ENCODE peak calls at places on chromosome 14, in six cellular contexts. B is neuronal stem cell, Q is H1, S is mesenchymal stem cell, A is trophoblast cell, O is IMR-90. I is an unnamed sample.
A peak's percentile ranks its signal among the peaks of the same experiment; 100 is the strongest.

GRCh38 chr14:71321556-71322315 is 414.5 kb downstream of the PCNX1 start:
- DNase-seq in B (peak; percentile 44), Q (no peak), S (peak; percentile 54), A (peak; percentile 72), O (peak; percentile 63), I (peak; percentile 39)

GRCh38 chr14:64979336-64980074 is 7.2 kb upstream of the FNTB start:
- DNase-seq in B (no peak), Q (no peak), S (no peak), A (no peak), O (peak; percentile 77), I (no peak)

GRCh38 chr14:39467889-39468524 is 35.8 kb upstream of the FBXO33 start:
- DNase-seq in B (no peak), Q (peak; percentile 66), S (peak; percentile 35), A (no peak), O (peak; percentile 43), I (peak; percentile 70)

GRCh38 chr14:100417466-100417865 is 94.3 kb downstream of the SLC25A47 start:
- DNase-seq in B (peak; percentile 67), Q (peak; percentile 78), S (peak; percentile 95), A (peak; percentile 46), O (peak; percentile 97), I (peak; percentile 89)

GRCh38 chr14:56482306-56482705 is 97.3 kb upstream of the TMEM260 start:
- DNase-seq in B (no peak), Q (peak; percentile 64), S (peak; percentile 7), A (no peak), O (peak; percentile 9), I (peak; percentile 79)

GRCh38 chr14:81127785-81128184 is 93.0 kb downstream of the GTF2A1 start:
- DNase-seq in B (no peak), Q (no peak), S (peak; percentile 4), A (no peak), O (peak; percentile 11), I (no peak)

GRCh38 chr14:101442451-101442850 is 118.8 kb upstream of the DIO3 start:
- DNase-seq in B (no peak), Q (no peak), S (no peak), A (no peak), O (no peak), I (no peak)

GRCh38 chr14:94485944-94486841 is 10.2 kb upstream of the SERPINA9 start:
- DNase-seq in B (peak; percentile 76), Q (peak; percentile 94), S (no peak), A (peak; percentile 65), O (peak; percentile 46), I (peak; percentile 93)

GRCh38 chr14:101501858-101502615 is 59.3 kb upstream of the DIO3 start:
- DNase-seq in B (no peak), Q (no peak), S (no peak), A (no peak), O (no peak), I (peak; percentile 10)

GRCh38 chr14:64098120-64098519 is 196.1 kb downstream of the ESR2 start:
- DNase-seq in B (no peak), Q (no peak), S (no peak), A (no peak), O (no peak), I (no peak)

GRCh38 chr14:59870277-59871165 is at the start of gene RTN1:
- DNase-seq in B (peak; percentile 65), Q (peak; percentile 78), S (peak; percentile 48), A (peak; percentile 33), O (peak; percentile 29), I (peak; percentile 76)

GRCh38 chr14:92880851-92881250 is 42.1 kb upstream of the CHGA start:
- DNase-seq in B (no peak), Q (peak; percentile 58), S (no peak), A (no peak), O (peak; percentile 2), I (peak; percentile 69)

GRCh38 chr14:93733231-93733630 is 55.1 kb downstream of the PRIMA1 start:
- DNase-seq in B (no peak), Q (no peak), S (no peak), A (no peak), O (no peak), I (no peak)

GRCh38 chr14:64966976-64967375 is 5.2 kb downstream of the RAB15 start:
- DNase-seq in B (no peak), Q (no peak), S (no peak), A (peak; percentile 94), O (no peak), I (no peak)

GRCh38 chr14:93005838-93006237 is 82.9 kb downstream of the CHGA start:
- DNase-seq in B (no peak), Q (no peak), S (no peak), A (no peak), O (no peak), I (no peak)

GRCh38 chr14:92362781-92363235 is 39.8 kb downstream of the SLC24A4 start:
- DNase-seq in B (no peak), Q (no peak), S (no peak), A (no peak), O (peak; percentile 13), I (peak; percentile 15)

GRCh38 chr14:74401504-74402241 is 24.3 kb downstream of the SYNDIG1L start:
- DNase-seq in B (no peak), Q (peak; percentile 76), S (peak; percentile 18), A (peak; percentile 22), O (no peak), I (peak; percentile 85)

GRCh38 chr14:56630707-56631106 is 51.1 kb downstream of the TMEM260 start:
- DNase-seq in B (no peak), Q (no peak), S (no peak), A (no peak), O (peak; percentile 28), I (no peak)

GRCh38 chr14:42428996-42429395 is 822.3 kb downstream of the LRFN5 start:
- DNase-seq in B (no peak), Q (no peak), S (no peak), A (no peak), O (no peak), I (no peak)

DNA sequence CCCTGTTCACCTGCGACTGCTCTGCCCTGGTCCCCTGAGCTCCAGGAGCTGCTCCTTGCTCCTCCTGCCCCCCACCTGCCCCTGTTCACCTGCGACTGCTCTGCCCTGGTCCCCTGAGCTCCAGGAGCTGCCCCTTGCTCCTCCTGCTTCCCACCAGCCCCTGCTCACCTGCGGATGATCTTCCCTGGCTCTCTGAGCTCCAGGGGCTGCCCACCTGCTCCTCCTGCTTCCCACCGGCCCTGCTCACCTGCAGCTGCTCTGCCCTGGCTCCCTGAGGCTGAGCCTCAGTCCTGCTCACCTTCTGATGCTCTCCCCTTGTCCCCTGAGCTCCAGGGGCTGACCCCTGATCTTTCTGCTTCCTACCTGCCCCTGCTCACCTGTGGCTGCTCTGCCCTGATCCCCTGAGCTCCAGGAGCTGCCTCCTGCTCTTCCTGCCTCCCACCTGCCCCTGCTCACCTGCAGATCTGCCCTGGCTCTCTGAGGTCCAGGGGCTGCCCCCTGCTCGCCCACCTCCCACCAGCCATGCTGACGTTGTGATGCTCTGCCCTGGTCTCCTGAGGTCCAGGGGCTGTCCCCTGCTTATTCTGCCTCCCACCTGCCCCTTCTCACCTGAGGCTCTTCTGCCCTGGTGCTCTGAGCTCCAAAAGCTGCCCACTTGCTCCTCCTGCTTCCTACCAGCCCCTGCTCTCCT is 219.2 kb downstream of the TMEM121 start:
- DNase-seq in B (no peak), Q (no peak), S (no peak), A (no peak), O (no peak), I (no peak)
- H3K9ac ChIP-seq in B (no peak overlapping the region), Q (no peak overlapping the region), S (no peak overlapping the region), A (no peak overlapping the region), O (no peak overlapping the region), I (no peak overlapping the region)

GRCh38 chr14:99270491-99271287 is 1.3 kb downstream of the BCL11B start:
- DNase-seq in B (no peak), Q (peak; percentile 85), S (no peak), A (no peak), O (no peak), I (peak; percentile 69)
- H3K14ac ChIP-seq in B (no peak overlapping the region), Q (no peak overlapping the region), S (no peak overlapping the region), A (peak overlapping the region; percentile 80), O (no peak overlapping the region), I (peak overlapping the region; percentile 52)

GRCh38 chr14:53044486-53044885 is 93.6 kb upstream of the FERMT2 start:
- DNase-seq in B (no peak), Q (no peak), S (peak; percentile 70), A (no peak), O (peak; percentile 91), I (no peak)
- H3K9ac ChIP-seq in B (no peak overlapping the region), Q (no peak overlapping the region), S (peak overlapping the region; percentile 29), A (no peak overlapping the region), O (peak overlapping the region; percentile 50), I (no peak overlapping the region)

GRCh38 chr14:96273629-96274028 is 17.6 kb downstream of the BDKRB1 start:
- DNase-seq in B (no peak), Q (no peak), S (no peak), A (no peak), O (no peak), I (no peak)

GRCh38 chr14:96270565-96271420 is 14.8 kb downstream of the BDKRB1 start:
- DNase-seq in B (no peak), Q (peak; percentile 19), S (no peak), A (no peak), O (peak; percentile 11), I (peak; percentile 11)

GRCh38 chr14:96271421-96271762 is 15.4 kb downstream of the BDKRB1 start:
- DNase-seq in B (no peak), Q (no peak), S (no peak), A (no peak), O (no peak), I (no peak)

GRCh38 chr14:96274122-96274910 is 18.3 kb downstream of the BDKRB1 start:
- DNase-seq in B (no peak), Q (peak; percentile 37), S (peak; percentile 93), A (peak; percentile 80), O (peak; percentile 97), I (no peak)

GRCh38 chr14:96272777-96273471 is 16.9 kb downstream of the BDKRB1 start:
- DNase-seq in B (no peak), Q (peak; percentile 16), S (no peak), A (no peak), O (peak; percentile 76), I (peak; percentile 3)
- H3K14ac ChIP-seq in B (no peak overlapping the region), Q (no peak overlapping the region), S (no peak overlapping the region), A (peak overlapping the region; percentile 49), O (peak overlapping the region; percentile 72), I (no peak overlapping the region)

GRCh38 chr14:104307627-104308401 is 169.4 kb downstream of the KIF26A start:
- DNase-seq in B (no peak), Q (no peak), S (no peak), A (no peak), O (no peak), I (no peak)

GRCh38 chr14:104304451-104305351 is 166.3 kb downstream of the KIF26A start:
- DNase-seq in B (no peak), Q (no peak), S (no peak), A (no peak), O (no peak), I (no peak)

GRCh38 chr14:104306450-104307040 is 168.2 kb downstream of the KIF26A start:
- DNase-seq in B (no peak), Q (no peak), S (no peak), A (no peak), O (no peak), I (no peak)

GRCh38 chr14:104305511-104306449 is 167.4 kb downstream of the KIF26A start:
- DNase-seq in B (no peak), Q (no peak), S (no peak), A (no peak), O (no peak), I (no peak)

DNA sequence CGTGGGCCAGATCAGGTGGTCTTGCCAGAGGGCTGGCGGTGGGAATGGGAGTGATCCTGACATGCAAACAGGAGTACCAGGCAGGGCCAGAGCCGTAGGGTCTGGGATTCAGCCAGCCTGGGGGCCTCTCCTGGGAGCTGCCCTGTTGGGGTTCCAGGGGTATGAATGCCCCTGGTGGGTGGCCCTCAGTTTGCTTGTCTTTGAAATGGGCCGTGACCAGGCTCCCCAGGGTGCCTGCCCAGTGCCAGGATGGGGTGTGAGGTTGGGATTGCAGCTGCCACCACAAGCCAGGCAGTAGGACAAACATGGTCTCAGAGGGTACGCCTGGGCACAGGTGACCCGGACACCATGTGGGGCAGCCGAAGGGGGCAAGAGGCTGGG is 168.8 kb downstream of the KIF26A start:
- DNase-seq in B (no peak), Q (no peak), S (no peak), A (no peak), O (no peak), I (no peak)
- H3K9ac ChIP-seq in B (no peak overlapping the region), Q (no peak overlapping the region), S (no peak overlapping the region), A (no peak overlapping the region), O (no peak overlapping the region), I (no peak overlapping the region)

I was measured in H9.